ENCODE peak calls at places on chromosome 15, in six cellular contexts. One of them, this sample, is unnamed.

GRCh38 chr15:99249270-99249817 is at the start of gene TTC23:
- DNase-seq in DMS 273 treated with DMSO at 0.1 percent for 48 hours: no peak
- DNase-seq in neural crest cell: peak; percentile 12
- DNase-seq in fibroblast of pulmonary artery: peak; percentile 92
- DNase-seq in fibroblast of the aortic adventitia: peak; percentile 92
- DNase-seq in dorsolateral prefrontal cortex: no peak
- DNase-seq in this sample: peak; percentile 84

GRCh38 chr15:99409097-99409473 is 156.7 kb upstream of the MEF2A start:
- DNase-seq in fibroblast of pulmonary artery: peak; percentile 71
- DNase-seq in neural crest cell: no peak
- DNase-seq in fibroblast of the aortic adventitia: peak; percentile 61
- DNase-seq in DMS 273 treated with DMSO at 0.1 percent for 48 hours: no peak
- DNase-seq in dorsolateral prefrontal cortex: peak; percentile 62
- DNase-seq in this sample: peak; percentile 82

GRCh38 chr15:70165811-70166284 is 68.1 kb upstream of the TLE3 start:
- DNase-seq in DMS 273 treated with DMSO at 0.1 percent for 48 hours: no peak
- DNase-seq in fibroblast of the aortic adventitia: peak; percentile 53
- DNase-seq in fibroblast of pulmonary artery: no peak
- DNase-seq in neural crest cell: no peak
- DNase-seq in dorsolateral prefrontal cortex: no peak
- DNase-seq in this sample: no peak

GRCh38 chr15:45027220-45027619 is 4.2 kb downstream of the SORD start:
- DNase-seq in fibroblast of the aortic adventitia: no peak
- DNase-seq in fibroblast of pulmonary artery: no peak
- DNase-seq in dorsolateral prefrontal cortex: no peak
- DNase-seq in neural crest cell: no peak
- DNase-seq in DMS 273 treated with DMSO at 0.1 percent for 48 hours: no peak
- DNase-seq in this sample: no peak

GRCh38 chr15:88482263-88482662 is 14.8 kb downstream of the MRPS11 start:
- DNase-seq in fibroblast of the aortic adventitia: no peak
- DNase-seq in fibroblast of pulmonary artery: no peak
- DNase-seq in dorsolateral prefrontal cortex: no peak
- DNase-seq in neural crest cell: no peak
- DNase-seq in DMS 273 treated with DMSO at 0.1 percent for 48 hours: no peak
- DNase-seq in this sample: no peak

GRCh38 chr15:66145242-66146182 is 108.0 kb downstream of the MEGF11 start:
- DNase-seq in fibroblast of pulmonary artery: no peak
- DNase-seq in DMS 273 treated with DMSO at 0.1 percent for 48 hours: no peak
- DNase-seq in dorsolateral prefrontal cortex: no peak
- DNase-seq in fibroblast of the aortic adventitia: no peak
- DNase-seq in neural crest cell: no peak
- DNase-seq in this sample: no peak

GRCh38 chr15:43067717-43068461 is 37.9 kb downstream of the UBR1 start:
- DNase-seq in fibroblast of pulmonary artery: peak; percentile 29
- DNase-seq in dorsolateral prefrontal cortex: no peak
- DNase-seq in DMS 273 treated with DMSO at 0.1 percent for 48 hours: no peak
- DNase-seq in neural crest cell: peak; percentile 15
- DNase-seq in fibroblast of the aortic adventitia: peak; percentile 67
- DNase-seq in this sample: no peak

GRCh38 chr15:58438956-58439355 is 7.2 kb downstream of the LIPC start:
- DNase-seq in neural crest cell: peak; percentile 14
- DNase-seq in fibroblast of pulmonary artery: peak; percentile 72
- DNase-seq in fibroblast of the aortic adventitia: peak; percentile 71
- DNase-seq in dorsolateral prefrontal cortex: no peak
- DNase-seq in DMS 273 treated with DMSO at 0.1 percent for 48 hours: peak; percentile 36
- DNase-seq in this sample: peak; percentile 22

GRCh38 chr15:64775551-64776401 is at the start of gene RBPMS2:
- DNase-seq in dorsolateral prefrontal cortex: no peak
- DNase-seq in neural crest cell: peak; percentile 28
- DNase-seq in fibroblast of the aortic adventitia: no peak
- DNase-seq in DMS 273 treated with DMSO at 0.1 percent for 48 hours: no peak
- DNase-seq in fibroblast of pulmonary artery: peak; percentile 8
- DNase-seq in this sample: peak; percentile 21

This sample was measured in RWPE1.